ENCODE peak calls at places on chromosomes 13 and 19, in five cellular contexts. One of them, this sample, is unnamed.

GRCh38 chr13:74290324-74290773 is 156.1 kb upstream of the KLF12 start:
- DNase-seq in cardiac fibroblast: peak; percentile 92
- DNase-seq in dorsolateral prefrontal cortex: no peak
- DNase-seq in Calu3: no peak
- DNase-seq in EL: no peak
- DNase-seq in this sample: peak; percentile 8

GRCh38 chr13:27135023-27135422 is 36.6 kb downstream of the USP12 start:
- DNase-seq in cardiac fibroblast: no peak
- DNase-seq in Calu3: peak; percentile 38
- DNase-seq in dorsolateral prefrontal cortex: no peak
- DNase-seq in EL: no peak
- DNase-seq in this sample: no peak

GRCh38 chr19:19064811-19065745 is 1.3 kb downstream of the SLC25A42 start:
- DNase-seq in EL: peak; percentile 17
- DNase-seq in dorsolateral prefrontal cortex: no peak
- DNase-seq in Calu3: peak; percentile 4
- DNase-seq in cardiac fibroblast: no peak
- DNase-seq in this sample: no peak

GRCh38 chr13:79995334-79995733 is 345.6 kb downstream of the SPRY2 start:
- DNase-seq in dorsolateral prefrontal cortex: no peak
- DNase-seq in cardiac fibroblast: peak; percentile 66
- DNase-seq in EL: peak; percentile 82
- DNase-seq in Calu3: no peak
- DNase-seq in this sample: peak; percentile 61

GRCh38 chr13:50685491-50685890 is 158.0 kb downstream of the DLEU7 start:
- DNase-seq in EL: no peak
- DNase-seq in dorsolateral prefrontal cortex: peak; percentile 78
- DNase-seq in Calu3: peak; percentile 27
- DNase-seq in cardiac fibroblast: peak; percentile 59
- DNase-seq in this sample: peak; percentile 11

GRCh38 chr19:49543032-49543431 is 15.2 kb downstream of the RCN3 start:
- DNase-seq in cardiac fibroblast: no peak
- DNase-seq in dorsolateral prefrontal cortex: no peak
- DNase-seq in Calu3: no peak
- DNase-seq in EL: no peak
- DNase-seq in this sample: no peak

GRCh38 chr19:24052811-24053210 is 34.2 kb upstream of the ZNF254 start:
- DNase-seq in dorsolateral prefrontal cortex: no peak
- DNase-seq in Calu3: no peak
- DNase-seq in EL: no peak
- DNase-seq in cardiac fibroblast: peak; percentile 29
- DNase-seq in this sample: no peak

GRCh38 chr13:102948006-102948405 is 102.2 kb downstream of the ERCC5 start:
- DNase-seq in dorsolateral prefrontal cortex: peak; percentile 70
- DNase-seq in Calu3: peak; percentile 2
- DNase-seq in EL: no peak
- DNase-seq in cardiac fibroblast: peak; percentile 5
- DNase-seq in this sample: peak; percentile 5

GRCh38 chr13:74819549-74819948 is 662.4 kb downstream of the TBC1D4 start:
- DNase-seq in EL: no peak
- DNase-seq in cardiac fibroblast: no peak
- DNase-seq in dorsolateral prefrontal cortex: no peak
- DNase-seq in Calu3: no peak
- DNase-seq in this sample: no peak

GRCh38 chr19:10968527-10969081 is 7.8 kb downstream of the SMARCA4 start:
- DNase-seq in EL: no peak
- DNase-seq in Calu3: no peak
- DNase-seq in cardiac fibroblast: no peak
- DNase-seq in dorsolateral prefrontal cortex: no peak
- DNase-seq in this sample: no peak

GRCh38 chr19:47483200-47483599 is 819 bp downstream of the KPTN start:
- DNase-seq in EL: no peak
- DNase-seq in dorsolateral prefrontal cortex: no peak
- DNase-seq in cardiac fibroblast: no peak
- DNase-seq in Calu3: no peak
- DNase-seq in this sample: no peak